ENCODE peak calls at places on chromosomes 12 and 14, in four cellular contexts. Y is HL-60, L is uterus, J is A549. K is an unnamed sample.

GRCh38 chr14:85934886-85935254 is 404.9 kb downstream of the FLRT2 start:
- DNase-seq in J (peak), L (no peak), Y (no peak), K (no peak)

GRCh38 chr12:123058471-123058870 is 78.0 kb downstream of the ARL6IP4 start:
- DNase-seq in J (no peak), Y (no peak), L (no peak), K (no peak)

GRCh38 chr12:24898606-24899005 is 50.3 kb downstream of the BCAT1 start:
- DNase-seq in L (no peak), Y (no peak), J (no peak), K (no peak)

GRCh38 chr12:118183711-118184110 is 47.8 kb downstream of the PEBP1 start:
- DNase-seq in L (no peak), J (no peak), Y (no peak), K (no peak)

GRCh38 chr12:111074965-111075364 is 154.6 kb upstream of the MYL2 start:
- DNase-seq in J (no peak), L (no peak), Y (no peak), K (no peak)

GRCh38 chr12:11171145-11171952 is at the start of gene SMIM10L1:
- DNase-seq in L (peak), J (peak), Y (peak), K (peak)

GRCh38 chr14:33070474-33070873 is 131.8 kb downstream of the NPAS3 start:
- DNase-seq in J (no peak), L (no peak), Y (no peak), K (no peak)

GRCh38 chr12:3538691-3539030 is 47.7 kb downstream of the PRMT8 start:
- DNase-seq in Y (no peak), L (no peak), J (no peak), K (no peak)

GRCh38 chr12:101939856-101940265 is 62.5 kb downstream of the DRAM1 start:
- DNase-seq in Y (peak), J (peak), L (peak), K (no peak)

GRCh38 chr12:52075409-52075724 is 4.1 kb upstream of the SMIM41 start:
- DNase-seq in Y (no peak), L (no peak), J (no peak), K (no peak)

GRCh38 chr14:74906923-74907620 is 16.0 kb downstream of the RPS6KL1 start:
- DNase-seq in Y (no peak), L (no peak), J (no peak), K (no peak)
- TF ChIP-seq CTCF in Y (no peak), L (no peak), J (no peak), K (no peak)

DNA sequence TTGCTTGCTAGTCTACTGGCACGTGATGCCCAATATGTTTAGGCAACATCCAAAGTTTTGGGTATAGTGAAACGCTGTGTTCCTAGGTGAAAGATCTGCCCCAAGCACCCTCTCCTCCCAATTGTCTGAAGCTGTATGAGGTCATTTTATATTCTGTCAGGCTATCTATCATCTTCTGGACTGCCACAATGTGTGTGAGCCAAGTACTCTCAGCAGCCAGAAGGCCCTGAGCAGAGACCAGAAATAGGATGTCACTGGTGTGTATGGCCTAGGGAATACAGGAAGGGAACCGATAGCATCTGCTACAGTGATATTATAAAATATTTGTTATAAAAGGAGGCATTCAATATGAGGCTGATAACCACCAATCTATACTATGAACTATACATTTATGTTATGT is 7.9 kb upstream of the PDE3A start:
- DNase-seq in L (no peak), Y (no peak), J (no peak), K (no peak)
- TF ChIP-seq CTCF in L (no peak), Y (no peak), J (no peak), K (no peak)

GRCh38 chr14:76181546-76181945 is 29.8 kb downstream of the GPATCH2L start:
- DNase-seq in J (peak), L (no peak), Y (no peak), K (no peak)
- TF ChIP-seq CTCF in J (no peak), L (no peak), Y (no peak), K (peak)

DNA sequence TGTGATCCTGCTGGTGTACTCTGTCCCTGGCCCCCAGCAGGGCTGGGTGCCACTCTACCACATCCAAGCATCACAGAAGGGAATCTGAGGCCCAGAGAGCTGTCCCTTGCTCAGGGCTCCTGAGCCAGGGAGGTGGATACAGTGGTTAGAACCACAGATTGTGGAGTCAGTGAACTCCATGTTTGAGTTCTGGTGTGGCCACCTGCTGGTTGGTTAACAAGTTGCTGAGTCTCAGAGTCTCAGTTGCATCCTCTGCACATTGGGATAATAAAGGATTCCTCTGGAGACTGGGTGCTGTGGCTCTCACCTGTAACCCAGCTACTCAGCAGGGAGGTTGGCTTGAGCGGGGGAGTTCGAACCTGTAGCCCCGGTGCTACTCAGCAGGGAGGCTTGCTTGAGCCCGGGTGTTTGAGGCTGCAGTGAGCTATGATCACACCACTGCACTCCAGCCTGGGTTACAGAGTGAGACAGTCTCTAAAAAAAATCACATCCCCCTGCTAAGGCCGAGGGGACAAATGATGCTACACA is 39.4 kb downstream of the MVK start:
- DNase-seq in L (no peak), Y (no peak), J (peak), K (no peak)
- TF ChIP-seq CTCF in L (no peak), Y (peak), J (peak), K (peak)

GRCh38 chr12:26304273-26304672 is 108.9 kb downstream of the SSPN start:
- DNase-seq in L (no peak), J (no peak), Y (no peak), K (no peak)

DNA sequence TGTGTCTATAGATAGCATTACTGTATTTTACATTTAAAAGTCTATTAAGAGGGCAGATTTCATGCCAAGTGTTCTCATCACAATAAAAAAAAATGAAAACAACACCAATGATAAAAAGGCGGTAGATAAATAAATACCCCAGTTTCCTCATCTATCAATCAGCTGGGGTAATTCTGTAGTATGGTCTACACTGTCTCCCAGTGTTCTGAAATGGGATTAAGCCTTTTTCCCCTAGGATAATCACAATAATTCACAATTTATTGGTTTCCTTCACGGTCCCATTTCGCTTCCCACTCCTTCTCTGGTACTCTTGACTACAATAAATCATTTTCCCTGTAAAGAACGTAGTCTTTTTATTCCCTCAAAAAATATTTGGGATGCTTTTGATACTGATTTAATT is 114.3 kb downstream of the SSPN start:
- DNase-seq in Y (no peak), J (no peak), L (no peak), K (no peak)
- TF ChIP-seq CTCF in Y (no peak), J (no peak), L (no peak), K (peak)

GRCh38 chr14:106134901-106135300 is 608.5 kb downstream of the TMEM121 start:
- DNase-seq in J (no peak), Y (no peak), L (no peak), K (no peak)

DNA sequence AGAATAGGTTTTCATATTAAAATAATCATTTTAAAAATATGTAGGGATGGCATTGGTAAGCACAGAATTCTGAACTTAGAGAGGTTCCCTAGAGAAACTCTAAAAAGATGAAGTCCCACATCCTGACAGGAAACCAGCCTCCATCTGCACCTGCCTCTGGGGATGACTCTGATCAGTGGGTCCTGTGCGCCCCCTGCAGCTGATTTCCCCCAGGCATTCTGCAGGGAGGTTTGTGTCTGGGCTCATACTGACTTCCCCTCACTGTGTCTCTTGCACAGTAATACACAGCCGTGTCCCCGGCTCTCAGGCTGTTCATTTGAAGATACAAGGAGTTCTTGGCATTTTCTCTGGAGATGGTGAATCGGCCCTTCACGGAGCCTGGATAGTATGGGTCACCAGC is 602.9 kb downstream of the TMEM121 start:
- DNase-seq in J (no peak), L (no peak), Y (no peak), K (no peak)
- TF ChIP-seq CTCF in J (no peak), L (no peak), Y (no peak), K (no peak)

GRCh38 chr12:130819248-130819576 is 19.8 kb downstream of the STX2 start:
- DNase-seq in Y (no peak), J (no peak), L (no peak), K (no peak)
- TF ChIP-seq CTCF in Y (no peak), J (peak), L (no peak), K (peak)